ENCODE peak calls at places on chromosome 10, in six cellular contexts. E is lung, Z is left ventricle myocardium inferior, V is BJ, U is heart left ventricle, X is PC-3. I is an unnamed sample.

GRCh38 chr10:71383972-71384687 is 12.6 kb upstream of the CDH23 start:
- DNase-seq in V (no peak), X (peak), Z (peak), U (peak), E (peak), I (peak)

GRCh38 chr10:34061846-34062245 is 727.4 kb upstream of the NRP1 start:
- DNase-seq in U (no peak), Z (no peak), E (no peak), X (no peak), V (no peak), I (no peak)

GRCh38 chr10:21525367-21526183 is at the start of gene SKIDA1:
- DNase-seq in V (peak), E (peak), X (peak), U (peak), Z (peak), I (peak)

GRCh38 chr10:133453516-133454203 is at the start of gene SCART1:
- DNase-seq in Z (no peak), V (no peak), X (no peak), U (peak), E (peak), I (no peak)

GRCh38 chr10:80460399-80461207 is 6.5 kb downstream of the TSPAN14 start:
- DNase-seq in E (peak), Z (no peak), U (no peak), V (no peak), X (no peak), I (peak)

GRCh38 chr10:71161429-71161828 is 50.9 kb upstream of the UNC5B start:
- DNase-seq in U (no peak), X (peak), V (no peak), E (no peak), Z (no peak), I (peak)

GRCh38 chr10:63093227-63093626 is 39.9 kb upstream of the NRBF2 start:
- DNase-seq in E (no peak), V (no peak), Z (no peak), U (no peak), X (peak), I (peak)

GRCh38 chr10:50279489-50279888 is 28.2 kb upstream of the ASAH2 start:
- DNase-seq in Z (no peak), X (peak), E (no peak), V (no peak), U (no peak), I (peak)

GRCh38 chr10:13608246-13608853 is 21.6 kb downstream of the PRPF18 start:
- DNase-seq in V (peak), U (no peak), Z (no peak), X (no peak), E (no peak), I (peak)

GRCh38 chr10:84543948-84544347 is 215.6 kb downstream of the CCSER2 start:
- DNase-seq in X (peak), V (no peak), E (no peak), Z (no peak), U (no peak), I (peak)

GRCh38 chr10:68074775-68075549 is at the start of gene HERC4:
- DNase-seq in V (peak), E (peak), X (peak), U (peak), Z (peak), I (peak)

GRCh38 chr10:21954132-21954531 is 49.4 kb downstream of the DNAJC1 start:
- DNase-seq in V (no peak), E (no peak), Z (no peak), U (no peak), X (no peak), I (no peak)

GRCh38 chr10:110387617-110387982 is 82.9 kb upstream of the SMNDC1 start:
- DNase-seq in V (no peak), U (no peak), E (no peak), Z (no peak), X (no peak), I (no peak)

GRCh38 chr10:12717981-12718707 is 283.4 kb downstream of the CCDC3 start:
- DNase-seq in U (no peak), V (no peak), Z (no peak), X (peak), E (no peak), I (peak)

GRCh38 chr10:114458955-114459354 is 54.7 kb upstream of the AFAP1L2 start:
- DNase-seq in U (peak), E (peak), X (peak), V (no peak), Z (peak), I (peak)

GRCh38 chr10:125291841-125292240 is 131.5 kb upstream of the CTBP2 start:
- DNase-seq in X (no peak), U (no peak), Z (no peak), V (no peak), E (no peak), I (no peak)

GRCh38 chr10:35027567-35027966 is 62.6 kb downstream of the CUL2 start:
- DNase-seq in X (peak), E (no peak), U (no peak), Z (no peak), V (peak), I (peak)

GRCh38 chr10:79347894-79348639 is 798 bp downstream of the PPIF start:
- DNase-seq in U (peak), E (peak), Z (peak), X (peak), V (no peak), I (peak)

GRCh38 chr10:74078037-74078436 is 72.6 kb downstream of the AP3M1 start:
- DNase-seq in V (no peak), X (peak), Z (no peak), E (no peak), U (no peak), I (no peak)

GRCh38 chr10:21516270-21517131 is 9.0 kb downstream of the SKIDA1 start:
- DNase-seq in E (peak), U (peak), Z (peak), V (no peak), X (peak), I (peak)

GRCh38 chr10:102775973-102776669 is 32.4 kb downstream of the WBP1L start:
- DNase-seq in X (no peak), E (peak), Z (peak), V (no peak), U (peak), I (peak)
- H3K4me3 ChIP-seq in X (no peak), E (peak), Z (peak), V (no peak), U (peak), I (peak)

DNA sequence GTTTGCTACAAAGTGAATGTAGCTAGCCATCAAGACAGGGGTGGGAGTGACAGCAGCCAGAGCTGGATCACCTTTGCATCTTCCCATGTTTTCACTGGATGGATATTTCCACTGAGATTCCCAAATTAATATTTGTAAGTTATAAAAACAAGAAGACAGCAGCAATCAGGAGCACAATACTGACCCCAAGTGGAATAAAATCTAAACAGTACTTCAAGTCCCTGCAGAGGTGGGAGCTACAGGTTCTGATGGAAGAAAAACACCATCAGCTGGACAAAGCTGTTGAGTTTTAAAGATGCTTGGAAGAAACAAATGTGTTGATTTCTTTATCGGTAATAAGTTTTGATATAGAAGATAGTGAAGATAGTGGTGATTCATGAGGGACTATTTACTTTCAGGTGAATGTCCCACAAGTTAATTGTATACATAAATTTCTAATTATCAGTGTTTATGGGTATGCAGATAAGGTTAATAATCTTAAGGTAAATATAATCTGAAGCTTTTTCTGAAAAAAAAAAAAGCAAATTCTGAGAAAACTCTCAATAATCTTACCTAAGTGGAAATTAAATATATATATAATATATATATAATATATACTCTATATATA is 129.3 kb downstream of the SLC16A9 start:
- DNase-seq in Z (no peak), V (no peak), X (peak), U (no peak), E (no peak), I (peak)
- TF ChIP-seq CTCF in Z (peak), V (peak), X (peak), U (peak), E (peak), I (peak)

GRCh38 chr10:101226506-101226887 is 2.8 kb downstream of the LBX1 start:
- DNase-seq in U (no peak), Z (no peak), V (no peak), E (no peak), X (no peak), I (no peak)

GRCh38 chr10:101227765-101228681 is 1.2 kb downstream of the LBX1 start:
- DNase-seq in X (no peak), E (no peak), Z (no peak), U (no peak), V (no peak), I (no peak)

GRCh38 chr10:101228682-101229274 is 485 bp downstream of the LBX1 start:
- DNase-seq in X (no peak), V (no peak), E (no peak), Z (no peak), U (no peak), I (no peak)

GRCh38 chr10:101225846-101226361 is 3.4 kb downstream of the LBX1 start:
- DNase-seq in Z (no peak), V (no peak), U (no peak), E (no peak), X (no peak), I (no peak)

DNA sequence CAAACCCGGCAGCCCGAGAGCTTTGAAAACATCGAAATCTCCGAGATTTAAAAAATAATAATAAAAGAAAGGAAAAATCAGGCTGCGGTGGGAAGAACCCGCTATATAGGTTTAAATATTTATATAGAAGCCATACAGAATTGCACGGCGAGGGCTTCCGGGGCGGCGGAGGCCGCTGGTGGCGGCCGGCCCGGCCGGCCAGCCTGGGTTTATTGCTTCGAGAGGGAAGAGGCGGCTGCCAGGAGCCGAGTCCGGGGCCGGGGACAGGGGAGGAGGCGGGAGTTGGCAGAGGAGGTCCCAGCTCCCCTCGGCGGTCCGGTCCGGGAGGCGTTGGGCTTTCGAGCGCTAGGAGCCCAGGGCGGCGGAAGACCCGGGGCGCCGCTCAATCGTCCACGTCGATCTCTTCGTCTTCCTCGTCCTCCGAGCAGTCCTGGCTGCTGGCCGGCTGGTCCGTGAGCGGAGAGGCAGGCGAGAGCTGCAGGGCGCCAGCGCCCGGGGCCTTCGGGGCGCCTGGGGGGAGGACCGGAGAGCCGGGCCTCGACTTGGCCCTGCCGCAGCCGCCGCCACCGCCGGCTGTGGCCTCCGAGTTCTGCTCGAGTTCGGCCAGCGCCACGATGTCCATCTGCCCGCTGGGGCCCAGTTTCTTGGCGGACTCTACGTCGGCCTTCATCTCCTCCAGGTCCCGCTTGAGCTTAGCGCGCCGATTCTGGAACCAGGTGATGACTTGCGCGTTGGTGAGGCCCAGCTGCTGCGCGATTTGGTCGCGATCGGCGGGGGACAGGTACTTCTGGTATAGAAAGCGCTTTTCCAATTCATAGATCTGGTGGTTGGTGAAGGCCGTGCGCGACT is 2.2 kb downstream of the LBX1 start:
- DNase-seq in X (no peak), E (no peak), U (no peak), Z (no peak), V (no peak), I (no peak)
- H3K4me3 ChIP-seq in X (peak), E (no peak), U (peak), Z (peak), V (no peak), I (no peak)

DNA sequence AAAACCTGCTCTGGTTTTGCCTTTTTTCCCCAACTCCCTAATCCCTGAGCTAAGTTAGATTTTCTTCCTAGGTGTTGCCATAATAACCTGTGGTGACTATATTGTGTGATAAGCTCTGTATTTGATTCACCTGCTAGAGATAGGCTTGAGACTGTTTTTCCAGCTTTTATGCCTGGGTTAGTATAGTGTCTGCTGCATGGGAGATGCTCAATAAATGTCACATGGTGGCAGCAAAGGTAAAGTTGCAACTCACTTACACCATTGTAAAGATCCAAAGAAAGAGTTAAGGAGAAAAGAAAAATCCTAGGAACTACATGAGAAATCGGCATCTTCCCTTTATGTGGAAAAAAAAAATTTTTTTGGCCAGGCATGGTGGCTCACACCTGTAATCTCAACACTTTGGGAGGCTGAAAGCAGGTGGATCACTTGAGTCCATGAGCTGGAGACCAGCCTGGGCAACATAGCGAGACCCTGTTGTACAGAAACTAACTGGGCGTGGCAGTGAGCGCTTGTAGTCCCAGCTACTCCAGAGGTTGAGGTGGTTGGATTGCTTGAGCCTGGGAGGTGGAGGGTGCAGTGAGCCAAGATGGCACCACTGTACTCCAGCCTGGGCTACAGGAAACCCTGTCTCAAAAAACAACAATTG is 3.7 kb downstream of the CCNJ start:
- DNase-seq in E (no peak), V (no peak), U (no peak), X (no peak), Z (no peak), I (peak)
- TF ChIP-seq CTCF in E (no peak), V (no peak), U (no peak), X (no peak), Z (no peak), I (peak)

DNA sequence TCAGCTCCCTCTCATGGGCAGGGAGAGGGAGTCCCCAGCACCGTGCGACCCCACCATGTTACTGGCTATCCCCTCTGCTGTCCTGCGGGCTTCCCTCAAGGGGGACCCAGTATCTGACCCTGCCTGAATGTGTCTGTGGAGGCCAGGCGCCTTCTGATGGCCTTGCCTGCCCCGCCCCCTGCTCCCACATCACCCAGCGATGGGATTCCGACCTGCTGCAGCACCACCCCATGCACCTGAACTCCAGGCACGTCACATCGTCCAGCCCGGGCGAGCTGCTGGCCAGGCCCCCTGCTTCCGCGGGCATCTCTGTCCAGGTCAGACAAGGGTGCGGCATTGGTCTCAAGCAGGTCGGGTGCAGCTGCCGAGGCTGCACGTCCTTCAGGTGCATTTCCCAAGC is 19.0 kb downstream of the LRRC27 start:
- DNase-seq in X (no peak), E (no peak), Z (no peak), U (no peak), V (no peak), I (no peak)
- H3K4me3 ChIP-seq in X (no peak), E (no peak), Z (no peak), U (no peak), V (no peak), I (no peak)

DNA sequence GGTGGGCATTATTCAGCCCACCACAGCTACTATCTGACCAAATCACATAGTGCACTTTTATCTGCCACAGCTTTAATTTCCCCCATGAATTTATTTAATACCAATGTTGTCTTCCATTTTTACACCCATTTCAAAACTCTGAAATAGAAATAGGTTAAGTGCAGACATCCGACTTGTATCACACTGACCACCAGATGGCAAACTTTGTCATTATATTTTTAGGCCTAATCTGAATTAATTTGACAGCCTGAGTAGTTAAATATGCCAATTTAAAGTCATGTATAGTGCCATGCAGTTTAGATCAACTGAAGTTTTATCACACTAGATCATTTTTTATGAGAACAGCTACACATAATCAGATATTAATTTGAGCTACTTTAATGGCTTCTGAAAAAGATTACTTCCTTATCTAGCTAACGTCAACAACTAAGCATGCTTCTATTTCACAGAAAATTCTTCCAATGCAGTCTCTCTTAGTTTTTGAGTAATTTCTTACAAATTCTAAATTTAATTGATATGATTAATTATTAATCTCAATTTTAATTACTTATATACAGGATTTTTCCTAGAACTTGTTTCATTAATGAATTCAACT is 566.4 kb downstream of the GFRA1 start:
- DNase-seq in V (no peak), X (peak), E (no peak), U (no peak), Z (no peak), I (peak)
- TF ChIP-seq CTCF in V (peak), X (peak), E (no peak), U (peak), Z (peak), I (peak)

GRCh38 chr10:104640339-104641149 is 546 bp upstream of the SORCS3 start:
- DNase-seq in V (no peak), Z (no peak), X (no peak), U (no peak), E (no peak), I (no peak)

GRCh38 chr10:104641150-104642000 is at the start of gene SORCS3:
- DNase-seq in Z (no peak), X (no peak), U (no peak), V (no peak), E (no peak), I (peak)

GRCh38 chr10:104642311-104643022 is 1.4 kb downstream of the SORCS3 start:
- DNase-seq in E (no peak), U (no peak), V (no peak), Z (no peak), X (no peak), I (peak)

GRCh38 chr10:104643023-104643663 is 2.1 kb downstream of the SORCS3 start:
- DNase-seq in V (no peak), U (no peak), Z (no peak), E (no peak), X (no peak), I (no peak)

GRCh38 chr10:104642001-104642270 is 846 bp downstream of the SORCS3 start:
- DNase-seq in V (no peak), Z (no peak), U (no peak), X (no peak), E (no peak), I (no peak)
- H3K4me3 ChIP-seq in V (no peak), Z (peak), U (no peak), X (no peak), E (no peak), I (no peak)